ENCODE peak calls at places on chromosomes 6 and 20, in nine cellular contexts. One of them, this sample, is unnamed. For H3K36me3, the result is how much of the 10 kb centered on the place peaks cover.

GRCh38 chr6:19833947-19834346 is 3.2 kb upstream of the ID4 start:
- DNase-seq in thoracic aorta: no peak
- DNase-seq in iPS DF 6.9: no peak
- DNase-seq in adipocyte: no peak
- DNase-seq in CD8-positive, alpha-beta memory T cell: no peak
- DNase-seq in uterus: no peak
- DNase-seq in neural progenitor cell: no peak
- DNase-seq in heart right ventricle: no peak
- DNase-seq in hepatocyte: peak
- DNase-seq in this sample: peak

GRCh38 chr20:2402271-2402980 is 21.7 kb downstream of the TGM6 start:
- DNase-seq in thoracic aorta: no peak
- DNase-seq in iPS DF 6.9: no peak
- DNase-seq in adipocyte: peak
- DNase-seq in CD8-positive, alpha-beta memory T cell: no peak
- DNase-seq in uterus: no peak
- DNase-seq in neural progenitor cell: peak
- DNase-seq in heart right ventricle: no peak
- DNase-seq in hepatocyte: peak
- DNase-seq in this sample: peak

GRCh38 chr6:18138906-18139305 is 16.0 kb downstream of the TPMT start:
- DNase-seq in thoracic aorta: no peak
- DNase-seq in iPS DF 6.9: no peak
- DNase-seq in adipocyte: no peak
- DNase-seq in CD8-positive, alpha-beta memory T cell: no peak
- DNase-seq in uterus: no peak
- DNase-seq in neural progenitor cell: no peak
- DNase-seq in heart right ventricle: no peak
- DNase-seq in hepatocyte: no peak
- DNase-seq in this sample: no peak

GRCh38 chr6:37192669-37193068 is 22.7 kb downstream of the PIM1 start:
- DNase-seq in thoracic aorta: no peak
- DNase-seq in iPS DF 6.9: no peak
- DNase-seq in adipocyte: no peak
- DNase-seq in CD8-positive, alpha-beta memory T cell: no peak
- DNase-seq in uterus: no peak
- DNase-seq in neural progenitor cell: no peak
- DNase-seq in heart right ventricle: no peak
- DNase-seq in hepatocyte: no peak
- DNase-seq in this sample: no peak

GRCh38 chr6:46583081-46583480 is 69.5 kb downstream of the CYP39A1 start:
- DNase-seq in thoracic aorta: no peak
- DNase-seq in iPS DF 6.9: no peak
- DNase-seq in adipocyte: peak
- DNase-seq in CD8-positive, alpha-beta memory T cell: no peak
- DNase-seq in uterus: no peak
- DNase-seq in neural progenitor cell: no peak
- DNase-seq in heart right ventricle: no peak
- DNase-seq in hepatocyte: no peak
- DNase-seq in this sample: no peak

GRCh38 chr20:1178623-1179022 is 6.2 kb downstream of the TMEM74B start:
- DNase-seq in thoracic aorta: no peak
- DNase-seq in iPS DF 6.9: no peak
- DNase-seq in adipocyte: no peak
- DNase-seq in CD8-positive, alpha-beta memory T cell: no peak
- DNase-seq in uterus: no peak
- DNase-seq in neural progenitor cell: no peak
- DNase-seq in heart right ventricle: no peak
- DNase-seq in hepatocyte: no peak
- DNase-seq in this sample: no peak

GRCh38 chr6:20575125-20575524 is 40.9 kb downstream of the CDKAL1 start:
- DNase-seq in thoracic aorta: no peak
- DNase-seq in iPS DF 6.9: no peak
- DNase-seq in adipocyte: no peak
- DNase-seq in CD8-positive, alpha-beta memory T cell: no peak
- DNase-seq in uterus: no peak
- DNase-seq in neural progenitor cell: no peak
- DNase-seq in heart right ventricle: no peak
- DNase-seq in hepatocyte: no peak
- DNase-seq in this sample: no peak

GRCh38 chr6:77403424-77403823 is 59.9 kb downstream of the HTR1B start:
- DNase-seq in thoracic aorta: no peak
- DNase-seq in iPS DF 6.9: no peak
- DNase-seq in adipocyte: peak
- DNase-seq in CD8-positive, alpha-beta memory T cell: no peak
- DNase-seq in uterus: no peak
- DNase-seq in neural progenitor cell: no peak
- DNase-seq in heart right ventricle: no peak
- DNase-seq in hepatocyte: peak
- DNase-seq in this sample: no peak

GRCh38 chr6:137874204-137875001 is 7.3 kb downstream of the TNFAIP3 start:
- DNase-seq in thoracic aorta: no peak
- DNase-seq in iPS DF 6.9: no peak
- DNase-seq in adipocyte: no peak
- DNase-seq in CD8-positive, alpha-beta memory T cell: no peak
- DNase-seq in uterus: no peak
- DNase-seq in neural progenitor cell: no peak
- DNase-seq in heart right ventricle: no peak
- DNase-seq in hepatocyte: no peak
- DNase-seq in this sample: no peak

GRCh38 chr20:663315-664090 is 10.5 kb upstream of the SRXN1 start:
- DNase-seq in thoracic aorta: no peak
- DNase-seq in iPS DF 6.9: no peak
- DNase-seq in adipocyte: no peak
- DNase-seq in CD8-positive, alpha-beta memory T cell: no peak
- DNase-seq in uterus: no peak
- DNase-seq in neural progenitor cell: peak
- DNase-seq in heart right ventricle: no peak
- DNase-seq in hepatocyte: no peak
- DNase-seq in this sample: peak

GRCh38 chr20:3846740-3847418 is at the start of gene MAVS:
- DNase-seq in thoracic aorta: peak
- DNase-seq in iPS DF 6.9: peak
- DNase-seq in adipocyte: peak
- DNase-seq in CD8-positive, alpha-beta memory T cell: peak
- DNase-seq in uterus: peak
- DNase-seq in neural progenitor cell: peak
- DNase-seq in heart right ventricle: peak
- DNase-seq in hepatocyte: peak
- DNase-seq in this sample: peak

GRCh38 chr6:162416845-162417537 is 310.6 kb downstream of the PRKN start:
- DNase-seq in thoracic aorta: no peak
- DNase-seq in iPS DF 6.9: no peak
- DNase-seq in adipocyte: no peak
- DNase-seq in CD8-positive, alpha-beta memory T cell: no peak
- DNase-seq in uterus: no peak
- DNase-seq in neural progenitor cell: no peak
- DNase-seq in heart right ventricle: no peak
- DNase-seq in hepatocyte: no peak
- DNase-seq in this sample: no peak

GRCh38 chr6:131053546-131054240 is 9.4 kb downstream of the EPB41L2 start:
- DNase-seq in thoracic aorta: no peak
- DNase-seq in iPS DF 6.9: no peak
- DNase-seq in adipocyte: no peak
- DNase-seq in CD8-positive, alpha-beta memory T cell: no peak
- DNase-seq in uterus: no peak
- DNase-seq in neural progenitor cell: no peak
- DNase-seq in heart right ventricle: no peak
- DNase-seq in hepatocyte: no peak
- DNase-seq in this sample: no peak

GRCh38 chr6:15398657-15399287 is 152.9 kb downstream of the JARID2 start:
- DNase-seq in thoracic aorta: no peak
- DNase-seq in iPS DF 6.9: no peak
- DNase-seq in adipocyte: no peak
- DNase-seq in CD8-positive, alpha-beta memory T cell: no peak
- DNase-seq in uterus: no peak
- DNase-seq in neural progenitor cell: no peak
- DNase-seq in heart right ventricle: no peak
- DNase-seq in hepatocyte: no peak
- DNase-seq in this sample: no peak

GRCh38 chr20:17771206-17772004 is 71.6 kb downstream of the BANF2 start:
- DNase-seq in thoracic aorta: no peak
- DNase-seq in iPS DF 6.9: no peak
- DNase-seq in adipocyte: peak
- DNase-seq in CD8-positive, alpha-beta memory T cell: no peak
- DNase-seq in uterus: no peak
- DNase-seq in neural progenitor cell: no peak
- DNase-seq in heart right ventricle: no peak
- DNase-seq in hepatocyte: peak
- DNase-seq in this sample: no peak

GRCh38 chr6:85078071-85078470 is 313.7 kb upstream of the TBX18 start:
- DNase-seq in thoracic aorta: no peak
- DNase-seq in iPS DF 6.9: no peak
- DNase-seq in adipocyte: peak
- DNase-seq in CD8-positive, alpha-beta memory T cell: no peak
- DNase-seq in uterus: no peak
- DNase-seq in neural progenitor cell: no peak
- DNase-seq in heart right ventricle: no peak
- DNase-seq in hepatocyte: peak
- DNase-seq in this sample: no peak

GRCh38 chr20:64093013-64093503 is 8.9 kb upstream of the LKAAEAR1 start:
- DNase-seq in thoracic aorta: no peak
- DNase-seq in iPS DF 6.9: no peak
- DNase-seq in adipocyte: no peak
- DNase-seq in CD8-positive, alpha-beta memory T cell: no peak
- DNase-seq in uterus: no peak
- DNase-seq in neural progenitor cell: peak
- DNase-seq in heart right ventricle: no peak
- DNase-seq in hepatocyte: no peak
- DNase-seq in this sample: no peak

GRCh38 chr6:36130672-36131516 is 581 bp downstream of the MAPK13 start:
- DNase-seq in thoracic aorta: no peak
- DNase-seq in iPS DF 6.9: no peak
- DNase-seq in adipocyte: no peak
- DNase-seq in CD8-positive, alpha-beta memory T cell: peak
- DNase-seq in uterus: no peak
- DNase-seq in neural progenitor cell: peak
- DNase-seq in heart right ventricle: no peak
- DNase-seq in hepatocyte: peak
- DNase-seq in this sample: peak

GRCh38 chr6:170063851-170064617 is 226.8 kb downstream of the DLL1 start:
- DNase-seq in thoracic aorta: no peak
- DNase-seq in iPS DF 6.9: no peak
- DNase-seq in adipocyte: no peak
- DNase-seq in CD8-positive, alpha-beta memory T cell: no peak
- DNase-seq in uterus: no peak
- DNase-seq in neural progenitor cell: no peak
- DNase-seq in heart right ventricle: no peak
- DNase-seq in hepatocyte: no peak
- DNase-seq in this sample: no peak

GRCh38 chr20:17504898-17505663 is 26.1 kb downstream of the BFSP1 start:
- DNase-seq in thoracic aorta: no peak
- DNase-seq in iPS DF 6.9: no peak
- DNase-seq in adipocyte: peak
- DNase-seq in CD8-positive, alpha-beta memory T cell: peak
- DNase-seq in uterus: peak
- DNase-seq in neural progenitor cell: peak
- DNase-seq in heart right ventricle: peak
- DNase-seq in hepatocyte: peak
- DNase-seq in this sample: peak

GRCh38 chr6:133468591-133468990 is 227.4 kb downstream of the EYA4 start:
- DNase-seq in thoracic aorta: no peak
- DNase-seq in iPS DF 6.9: no peak
- DNase-seq in adipocyte: no peak
- DNase-seq in CD8-positive, alpha-beta memory T cell: no peak
- DNase-seq in uterus: no peak
- DNase-seq in neural progenitor cell: no peak
- DNase-seq in heart right ventricle: no peak
- DNase-seq in hepatocyte: no peak
- DNase-seq in this sample: no peak

DNA sequence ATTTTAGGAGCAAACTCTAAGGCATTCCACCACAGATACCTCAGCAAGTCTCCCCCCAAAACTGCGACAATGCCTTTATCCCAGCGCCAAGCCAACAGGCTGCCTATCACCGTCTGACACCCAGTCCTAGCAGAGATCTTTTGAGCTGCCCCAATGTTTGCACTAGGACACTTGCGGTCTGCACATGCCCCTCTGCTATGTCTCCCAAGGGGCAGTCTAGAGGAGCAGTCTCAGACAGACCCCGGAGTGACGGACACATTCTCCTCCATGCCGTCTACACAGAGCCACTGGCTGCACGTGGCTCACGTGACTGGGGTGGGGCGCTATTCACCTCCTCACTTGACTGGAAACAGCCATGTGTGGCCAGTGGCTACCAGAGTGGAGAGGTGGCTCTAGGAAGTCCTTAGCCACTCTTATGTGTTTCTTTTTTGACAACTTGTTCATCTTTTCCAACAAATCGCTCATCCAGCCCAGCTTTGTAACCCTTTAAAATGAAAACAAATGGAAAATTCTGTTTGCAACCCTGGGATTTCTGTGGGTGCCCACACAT is 16.0 kb downstream of the DIDO1 start:
- DNase-seq in thoracic aorta: no peak
- DNase-seq in iPS DF 6.9: no peak
- DNase-seq in adipocyte: no peak
- DNase-seq in CD8-positive, alpha-beta memory T cell: no peak
- DNase-seq in uterus: no peak
- DNase-seq in neural progenitor cell: no peak
- DNase-seq in heart right ventricle: no peak
- DNase-seq in hepatocyte: no peak
- DNase-seq in this sample: no peak
- H3K36me3 ChIP-seq in thoracic aorta: half or more
- H3K36me3 ChIP-seq in iPS DF 6.9: under half
- H3K36me3 ChIP-seq in adipocyte: half or more
- H3K36me3 ChIP-seq in CD8-positive, alpha-beta memory T cell: half or more
- H3K36me3 ChIP-seq in uterus: under half
- H3K36me3 ChIP-seq in neural progenitor cell: under half
- H3K36me3 ChIP-seq in heart right ventricle: under half
- H3K36me3 ChIP-seq in hepatocyte: under half
- H3K36me3 ChIP-seq in this sample: under half

GRCh38 chr20:45899041-45899835 is 8.1 kb downstream of the CTSA start:
- DNase-seq in thoracic aorta: no peak
- DNase-seq in iPS DF 6.9: no peak
- DNase-seq in adipocyte: no peak
- DNase-seq in CD8-positive, alpha-beta memory T cell: no peak
- DNase-seq in uterus: no peak
- DNase-seq in neural progenitor cell: no peak
- DNase-seq in heart right ventricle: no peak
- DNase-seq in hepatocyte: no peak
- DNase-seq in this sample: no peak
- H3K36me3 ChIP-seq in thoracic aorta: under half
- H3K36me3 ChIP-seq in iPS DF 6.9: under half
- H3K36me3 ChIP-seq in adipocyte: half or more
- H3K36me3 ChIP-seq in CD8-positive, alpha-beta memory T cell: under half
- H3K36me3 ChIP-seq in uterus: under half
- H3K36me3 ChIP-seq in neural progenitor cell: under half
- H3K36me3 ChIP-seq in heart right ventricle: under half
- H3K36me3 ChIP-seq in hepatocyte: under half
- H3K36me3 ChIP-seq in this sample: under half

GRCh38 chr20:45012682-45013302 is 46.5 kb downstream of the STK4 start:
- DNase-seq in thoracic aorta: no peak
- DNase-seq in iPS DF 6.9: peak
- DNase-seq in adipocyte: peak
- DNase-seq in CD8-positive, alpha-beta memory T cell: no peak
- DNase-seq in uterus: no peak
- DNase-seq in neural progenitor cell: no peak
- DNase-seq in heart right ventricle: no peak
- DNase-seq in hepatocyte: no peak
- DNase-seq in this sample: no peak
- H3K36me3 ChIP-seq in thoracic aorta: under half
- H3K36me3 ChIP-seq in iPS DF 6.9: under half
- H3K36me3 ChIP-seq in adipocyte: under half
- H3K36me3 ChIP-seq in CD8-positive, alpha-beta memory T cell: half or more
- H3K36me3 ChIP-seq in uterus: under half
- H3K36me3 ChIP-seq in neural progenitor cell: under half
- H3K36me3 ChIP-seq in heart right ventricle: under half
- H3K36me3 ChIP-seq in hepatocyte: under half
- H3K36me3 ChIP-seq in this sample: under half

GRCh38 chr20:62899633-62900051 is 26.7 kb downstream of the DIDO1 start:
- DNase-seq in thoracic aorta: no peak
- DNase-seq in iPS DF 6.9: no peak
- DNase-seq in adipocyte: peak
- DNase-seq in CD8-positive, alpha-beta memory T cell: no peak
- DNase-seq in uterus: no peak
- DNase-seq in neural progenitor cell: peak
- DNase-seq in heart right ventricle: no peak
- DNase-seq in hepatocyte: peak
- DNase-seq in this sample: peak
- H3K36me3 ChIP-seq in thoracic aorta: under half
- H3K36me3 ChIP-seq in iPS DF 6.9: under half
- H3K36me3 ChIP-seq in adipocyte: half or more
- H3K36me3 ChIP-seq in CD8-positive, alpha-beta memory T cell: under half
- H3K36me3 ChIP-seq in uterus: under half
- H3K36me3 ChIP-seq in neural progenitor cell: under half
- H3K36me3 ChIP-seq in heart right ventricle: under half
- H3K36me3 ChIP-seq in hepatocyte: under half
- H3K36me3 ChIP-seq in this sample: under half

This sample was measured in testis.